ENCODE peak calls at places on chromosomes 6 and 20, in nine cellular contexts. J is transverse colon; Q is HS-27A; I is NCI-H1092; H is KBM-7; A is stimulated activated naive B cell treated with anti-CD40 and anti-IgM and Interleukin-4, amounts not matched to agents 10 μg/mL and 1 μg/mL and 100 μg/mL, for 72 hours; C is stimulated activated naive CD8-positive, alpha-beta T cell treated with anti-CD3 and anti-CD28 coated beads, Interleukin-15, Interleukin-2, amounts not matched to agents 100 U/mL and 50 U/mL, for 24 hours; T is dorsolateral prefrontal cortex; Z is RWPE1. L is an unnamed sample.

GRCh38 chr20:22801528-22801927 is 217.2 kb upstream of the FOXA2 start:
- DNase-seq in Z (no peak), Q (no peak), A (no peak), J (no peak), I (no peak), T (no peak), C (no peak), H (no peak), L (no peak)

GRCh38 chr20:53838311-53838873 is 232.0 kb downstream of the BCAS1 start:
- DNase-seq in J (peak), A (no peak), H (no peak), Z (no peak), C (no peak), I (no peak), T (no peak), Q (no peak), L (peak)

GRCh38 chr20:62739581-62740285 is 31.1 kb downstream of the NTSR1 start:
- DNase-seq in J (peak), I (no peak), H (peak), A (no peak), Z (peak), C (peak), T (peak), Q (no peak), L (no peak)

GRCh38 chr20:60009826-60010616 is 51.8 kb downstream of the CDH26 start:
- DNase-seq in A (no peak), Z (no peak), I (no peak), Q (no peak), H (no peak), J (no peak), T (no peak), C (no peak), L (no peak)

GRCh38 chr20:19252670-19253120 is 40.3 kb downstream of the SLC24A3 start:
- DNase-seq in H (no peak), C (no peak), J (peak), I (no peak), A (no peak), T (no peak), Z (peak), Q (no peak), L (no peak)

GRCh38 chr6:78465042-78465634 is 402.2 kb upstream of the IRAK1BP1 start:
- DNase-seq in I (no peak), T (no peak), H (no peak), A (no peak), J (no peak), C (no peak), Z (no peak), Q (no peak), L (no peak)

GRCh38 chr6:8904754-8905153 is 469.4 kb upstream of the SLC35B3 start:
- DNase-seq in Q (no peak), H (peak), J (no peak), T (no peak), C (no peak), A (no peak), I (no peak), Z (no peak), L (no peak)

GRCh38 chr20:16518068-16518783 is 55.0 kb downstream of the KIF16B start:
- DNase-seq in H (peak), C (peak), J (peak), Q (no peak), A (peak), T (no peak), I (peak), Z (peak), L (peak)

GRCh38 chr6:136011475-136011874 is 160.0 kb downstream of the PDE7B start:
- DNase-seq in J (no peak), C (no peak), Z (no peak), Q (no peak), H (no peak), A (no peak), T (no peak), I (no peak), L (no peak)

GRCh38 chr6:16064687-16065086 is 64.2 kb upstream of the MYLIP start:
- DNase-seq in Z (no peak), T (no peak), H (peak), Q (no peak), A (no peak), I (peak), J (no peak), C (no peak), L (no peak)

GRCh38 chr6:2209226-2209809 is 36.1 kb downstream of the GMDS start:
- DNase-seq in I (no peak), C (peak), J (peak), T (no peak), Q (no peak), A (no peak), H (peak), Z (peak), L (peak)

GRCh38 chr6:157587127-157587729 is 206.2 kb downstream of the ZDHHC14 start:
- DNase-seq in I (no peak), Z (no peak), H (no peak), T (no peak), J (no peak), C (no peak), Q (no peak), A (no peak), L (no peak)

GRCh38 chr6:125586074-125586473 is 163.4 kb upstream of the HEY2 start:
- DNase-seq in Q (no peak), T (no peak), I (no peak), J (no peak), C (no peak), Z (peak), H (no peak), A (no peak), L (no peak)

GRCh38 chr6:106275692-106276091 is 49.9 kb downstream of the ATG5 start:
- DNase-seq in I (no peak), C (no peak), Q (no peak), T (no peak), J (no peak), A (no peak), H (no peak), Z (no peak), L (no peak)

GRCh38 chr6:3388786-3389185 is 68.1 kb downstream of the SLC22A23 start:
- DNase-seq in Q (no peak), T (no peak), A (peak), J (no peak), I (no peak), C (no peak), Z (no peak), H (no peak), L (no peak)

L was measured in LoVo.